ENCODE peak calls at places on chromosomes 6 and 20, in five cellular contexts. L, E, J, I and W are unnamed samples.

GRCh38 chr6:1849686-1850580 is 240.2 kb downstream of the FOXC1 start:
- DNase-seq in E (no peak), L (no peak), J (no peak), I (no peak), W (no peak)

GRCh38 chr20:46558511-46558959 is 8.1 kb upstream of the OCSTAMP start:
- DNase-seq in I (peak), L (no peak), J (no peak), E (peak), W (no peak)

GRCh38 chr6:100721256-100721655 is 159.9 kb downstream of the ASCC3 start:
- DNase-seq in J (no peak), E (peak), L (no peak), I (no peak), W (no peak)

GRCh38 chr20:44231193-44231592 is 15.9 kb upstream of the GDAP1L1 start:
- DNase-seq in I (no peak), L (no peak), J (no peak), E (no peak), W (no peak)

GRCh38 chr20:9989066-9989724 is 45.6 kb upstream of the ANKEF1 start:
- DNase-seq in I (peak), E (peak), J (no peak), L (no peak), W (no peak)

GRCh38 chr6:127539292-127539691 is 20.2 kb upstream of the MTCL3 start:
- DNase-seq in I (peak), E (peak), L (no peak), J (no peak), W (no peak)

GRCh38 chr20:20658871-20659415 is 53.5 kb downstream of the RALGAPA2 start:
- DNase-seq in E (no peak), I (no peak), L (no peak), J (no peak), W (no peak)

GRCh38 chr6:130306377-130306776 is 59.4 kb upstream of the TMEM200A start:
- DNase-seq in I (peak), E (peak), L (no peak), J (no peak), W (no peak)

GRCh38 chr20:52230406-52230805 is 38.8 kb upstream of the ZFP64 start:
- DNase-seq in I (peak), L (no peak), J (no peak), E (no peak), W (no peak)

GRCh38 chr6:168227840-168228239 is 91.7 kb downstream of the DACT2 start:
- DNase-seq in I (no peak), L (no peak), J (no peak), E (no peak), W (no peak)

GRCh38 chr20:50601511-50602431 is 89.6 kb downstream of the RIPOR3 start:
- DNase-seq in L (no peak), I (no peak), J (no peak), E (no peak), W (no peak)

GRCh38 chr20:18985551-18985950 is 172.0 kb downstream of the SCP2D1 start:
- DNase-seq in L (no peak), I (no peak), J (no peak), E (no peak), W (no peak)

GRCh38 chr20:59007758-59008511 is 881 bp upstream of the CTSZ start:
- DNase-seq in E (no peak), I (no peak), L (no peak), J (no peak), W (no peak)

GRCh38 chr6:52929321-52930164 is 20.0 kb upstream of the GSTA3 start:
- DNase-seq in J (no peak), L (no peak), E (peak), I (peak), W (no peak)

GRCh38 chr6:125791151-125791819 is 525 bp downstream of the NCOA7 start:
- DNase-seq in I (peak), L (no peak), E (peak), J (no peak), W (peak)

GRCh38 chr20:29690274-29690673 is 1567.2 kb upstream of the DEFB115 start:
- DNase-seq in I (no peak), E (no peak), L (no peak), J (no peak), W (no peak)

GRCh38 chr20:17503501-17504325 is 27.5 kb downstream of the BFSP1 start:
- DNase-seq in E (no peak), I (no peak), L (no peak), J (no peak), W (peak)

GRCh38 chr6:144778773-144779531 is 493.8 kb downstream of the UTRN start:
- DNase-seq in I (no peak), L (no peak), J (no peak), E (no peak), W (no peak)

GRCh38 chr20:25059487-25059820 is 1.5 kb upstream of the ACSS1 start:
- DNase-seq in J (no peak), I (no peak), E (no peak), L (no peak), W (no peak)

GRCh38 chr20:52212943-52213342 is 21.4 kb upstream of the ZFP64 start:
- DNase-seq in E (no peak), J (no peak), L (no peak), I (no peak), W (no peak)

GRCh38 chr6:41780623-41781301 is at the start of gene PRICKLE4:
- DNase-seq in I (peak), E (no peak), J (peak), L (no peak), W (no peak)

GRCh38 chr20:38804682-38805501 is 605 bp upstream of the PPP1R16B start:
- DNase-seq in J (peak), I (no peak), E (no peak), L (peak), W (peak)

GRCh38 chr6:149210376-149210775 is 107.1 kb upstream of the TAB2 start:
- DNase-seq in J (no peak), E (peak), L (no peak), I (peak), W (no peak)

GRCh38 chr6:55664581-55665223 is 85.7 kb upstream of the HMGCLL1 start:
- DNase-seq in I (no peak), L (no peak), J (no peak), E (peak), W (no peak)

GRCh38 chr6:55668625-55669024 is 89.6 kb upstream of the HMGCLL1 start:
- DNase-seq in E (peak), J (no peak), L (no peak), I (peak), W (no peak)

GRCh38 chr6:55666811-55667210 is 87.8 kb upstream of the HMGCLL1 start:
- DNase-seq in J (no peak), L (no peak), E (no peak), I (peak), W (no peak)

GRCh38 chr6:55663914-55664313 is 84.9 kb upstream of the HMGCLL1 start:
- DNase-seq in E (no peak), L (no peak), J (no peak), I (no peak), W (no peak)

GRCh38 chr6:55665224-55665587 is 86.2 kb upstream of the HMGCLL1 start:
- DNase-seq in J (no peak), E (no peak), L (no peak), I (no peak), W (no peak)
- H3K27ac ChIP-seq in J (no peak), E (no peak), L (no peak), I (no peak), W (no peak)

DNA sequence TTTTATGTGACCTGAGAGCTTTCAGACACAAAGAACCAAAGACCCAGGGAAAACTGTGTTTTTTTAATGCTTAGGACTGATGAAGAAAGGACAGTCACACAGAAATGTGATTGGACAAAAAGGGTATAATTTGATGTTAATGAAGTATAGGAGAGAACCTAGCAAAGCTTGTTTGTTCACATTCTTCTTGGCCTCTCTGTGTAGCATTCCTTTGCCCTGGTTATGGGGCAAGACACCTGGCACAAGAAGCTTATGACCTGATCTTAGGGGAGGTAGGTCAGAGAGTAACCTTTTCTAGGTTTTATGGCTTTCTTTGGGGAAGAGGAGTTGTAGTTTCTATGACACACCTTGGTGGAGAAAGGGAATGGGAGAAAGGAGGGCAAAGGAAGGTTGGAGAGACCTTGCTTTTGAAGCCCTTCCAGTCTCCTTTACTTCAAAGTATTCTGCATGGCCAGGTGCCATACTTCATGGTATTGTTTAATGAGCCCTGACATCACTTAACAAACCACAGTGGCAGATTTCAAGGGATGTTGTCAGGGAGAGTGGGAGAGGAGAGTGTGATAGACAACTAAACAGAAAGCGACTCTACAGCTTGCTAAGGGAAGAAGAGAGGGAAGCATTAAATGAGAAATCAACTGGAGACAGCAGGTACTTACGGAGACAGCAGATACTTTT is 701.8 kb upstream of the FLRT3 start:
- DNase-seq in I (no peak), E (no peak), J (no peak), L (no peak), W (no peak)
- H4K91ac ChIP-seq in I (no peak), E (no peak), J (no peak), L (no peak), W (no peak)

GRCh38 chr6:166758136-166758704 is 131.2 kb upstream of the RPS6KA2 start:
- DNase-seq in E (no peak), L (no peak), J (no peak), I (no peak), W (no peak)
- H3K27ac ChIP-seq in E (no peak), L (no peak), J (no peak), I (no peak), W (no peak)

DNA sequence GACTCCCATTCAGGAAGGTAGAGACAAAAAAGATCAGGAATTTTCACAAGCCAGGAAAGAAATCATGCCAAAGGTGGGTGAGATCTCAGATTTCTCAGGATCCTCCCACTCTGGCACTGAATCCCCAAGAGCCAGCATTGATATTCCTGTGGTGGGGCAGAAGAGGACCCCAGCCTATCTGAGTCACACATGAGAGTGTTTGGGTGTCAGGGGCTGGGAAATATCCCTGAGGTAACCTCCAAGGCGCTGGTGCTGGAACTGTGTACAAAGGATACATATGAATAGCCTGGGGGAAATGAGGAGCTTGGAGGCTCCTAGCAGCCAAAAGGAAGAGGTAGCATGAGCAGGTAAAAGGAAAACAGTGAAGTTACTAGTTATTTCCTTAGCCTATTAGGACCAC is 369.4 kb downstream of the BTBD9 start:
- DNase-seq in L (no peak), E (no peak), I (no peak), J (no peak), W (no peak)
- H4K91ac ChIP-seq in L (no peak), E (peak), I (no peak), J (no peak), W (no peak)

GRCh38 chr20:62554214-62554897 is 78.6 kb upstream of the GATA5 start:
- DNase-seq in E (no peak), L (no peak), J (no peak), I (no peak), W (no peak)

GRCh38 chr20:62553838-62554161 is 78.0 kb upstream of the GATA5 start:
- DNase-seq in L (no peak), J (no peak), I (no peak), E (no peak), W (no peak)

GRCh38 chr20:62551408-62552323 is 75.9 kb upstream of the GATA5 start:
- DNase-seq in E (no peak), J (no peak), L (no peak), I (no peak), W (peak)

GRCh38 chr20:62553136-62553837 is 77.5 kb upstream of the GATA5 start:
- DNase-seq in L (no peak), I (no peak), E (no peak), J (no peak), W (no peak)

DNA sequence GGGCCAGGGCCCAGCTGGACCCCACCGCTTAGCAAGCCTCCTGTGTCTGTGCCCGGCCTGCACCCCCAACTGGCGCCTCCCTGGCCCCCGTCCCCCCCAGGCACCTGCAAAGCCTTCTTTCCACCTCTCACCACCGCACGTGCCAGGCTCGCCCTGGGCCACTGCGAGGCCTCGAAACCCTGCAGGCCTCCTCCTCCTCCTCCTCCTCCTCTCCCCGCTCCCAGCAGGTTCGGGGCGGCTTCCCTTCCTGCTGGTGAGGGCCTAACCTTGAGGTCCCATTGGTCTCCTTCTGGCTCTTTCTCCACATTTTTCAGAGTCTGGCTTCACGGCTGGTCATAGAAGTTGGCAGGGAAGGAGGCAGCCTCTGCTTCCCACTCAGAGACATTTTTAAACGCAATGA is 76.8 kb upstream of the GATA5 start:
- DNase-seq in E (no peak), L (no peak), J (no peak), I (no peak), W (no peak)
- H3K27ac ChIP-seq in E (no peak), L (no peak), J (no peak), I (no peak), W (no peak)

GRCh38 chr20:63017826-63018411 is 11.2 kb upstream of the BHLHE23 start:
- DNase-seq in J (no peak), E (no peak), I (no peak), L (no peak), W (no peak)
- H4K91ac ChIP-seq in J (no peak), E (no peak), I (no peak), L (no peak), W (no peak)